ENCODE peak calls at places on chromosomes 6 and 20, in six cellular contexts. Y is fibroblast of lung; Z is CD4-positive, alpha-beta memory T cell; E is gastrocnemius medialis; J is SK-N-SH; H is cardiac muscle cell. T is an unnamed sample. For H3K36me3, the result is how much of the 10 kb centered on the place peaks cover.

GRCh38 chr6:21396313-21396712 is 197.2 kb upstream of the SOX4 start:
- DNase-seq in Y (peak), Z (no peak), E (no peak), J (no peak), H (peak), T (no peak)

GRCh38 chr6:149473080-149474052 is 11.4 kb downstream of the ZC3H12D start:
- DNase-seq in Y (peak), Z (peak), E (no peak), J (no peak), H (peak), T (no peak)

GRCh38 chr6:155527443-155527842 is 71.8 kb upstream of the NOX3 start:
- DNase-seq in Y (no peak), Z (no peak), E (no peak), J (no peak), H (no peak), T (no peak)

GRCh38 chr6:117346142-117346930 is 79.4 kb downstream of the ROS1 start:
- DNase-seq in Y (peak), Z (peak), E (no peak), J (peak), H (peak), T (no peak)

GRCh38 chr6:27940766-27941165 is 16.3 kb upstream of the OR2B6 start:
- DNase-seq in Y (no peak), Z (no peak), E (no peak), J (no peak), H (no peak), T (no peak)

GRCh38 chr6:6529275-6529674 is 59.2 kb upstream of the LY86 start:
- DNase-seq in Y (no peak), Z (no peak), E (no peak), J (no peak), H (no peak), T (no peak)

GRCh38 chr6:166525567-166525966 is 60.9 kb downstream of the RAMACL start:
- DNase-seq in Y (no peak), Z (no peak), E (no peak), J (no peak), H (no peak), T (no peak)

GRCh38 chr20:62590301-62591121 is 51.8 kb upstream of the SLCO4A1 start:
- DNase-seq in Y (peak), Z (no peak), E (no peak), J (no peak), H (peak), T (no peak)

GRCh38 chr6:135334169-135334568 is 153.1 kb downstream of the MYB start:
- DNase-seq in Y (peak), Z (no peak), E (no peak), J (no peak), H (peak), T (no peak)
- H3K36me3 ChIP-seq in Y (under half), Z (under half), E (under half), J (under half), H (under half), T (under half)

DNA sequence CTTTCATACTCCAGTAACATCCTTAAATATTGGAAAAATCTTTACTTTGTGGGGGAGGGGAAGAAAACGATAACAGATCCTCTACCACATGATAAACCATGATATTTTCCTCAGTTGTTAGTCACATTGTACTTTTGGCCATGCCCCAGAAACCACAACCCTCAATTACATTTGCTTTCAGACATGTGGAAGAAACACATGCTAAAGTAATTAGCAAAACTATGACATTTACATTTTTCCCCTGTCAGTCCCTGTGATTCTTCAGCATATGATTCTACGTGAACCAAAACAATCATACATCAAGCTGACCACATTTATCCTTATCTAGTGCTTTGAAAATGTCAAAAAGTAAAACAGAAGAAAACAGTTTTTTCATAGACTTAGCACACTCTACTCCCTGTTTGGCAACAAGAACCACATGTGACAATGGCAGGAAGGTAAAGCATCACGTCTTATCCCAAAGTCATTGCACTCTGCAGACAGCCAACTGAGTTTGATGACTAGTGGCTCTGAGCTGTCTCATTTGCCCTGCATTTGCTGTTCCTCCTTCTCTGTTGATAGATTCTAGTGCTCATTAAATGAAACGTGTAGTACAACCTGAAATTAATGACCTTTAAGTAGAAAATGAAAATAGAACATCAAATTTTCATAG is 505.8 kb upstream of the MARCKS start:
- DNase-seq in Y (peak), Z (no peak), E (no peak), J (no peak), H (peak), T (no peak)
- H3K27ac ChIP-seq in Y (peak), Z (no peak), E (no peak), J (peak), H (no peak), T (no peak)

GRCh38 chr6:43036712-43037111 is 15.3 kb downstream of the RRP36 start:
- DNase-seq in Y (no peak), Z (no peak), E (no peak), J (no peak), H (no peak), T (no peak)
- H3K36me3 ChIP-seq in Y (under half), Z (under half), E (under half), J (under half), H (under half), T (under half)

DNA sequence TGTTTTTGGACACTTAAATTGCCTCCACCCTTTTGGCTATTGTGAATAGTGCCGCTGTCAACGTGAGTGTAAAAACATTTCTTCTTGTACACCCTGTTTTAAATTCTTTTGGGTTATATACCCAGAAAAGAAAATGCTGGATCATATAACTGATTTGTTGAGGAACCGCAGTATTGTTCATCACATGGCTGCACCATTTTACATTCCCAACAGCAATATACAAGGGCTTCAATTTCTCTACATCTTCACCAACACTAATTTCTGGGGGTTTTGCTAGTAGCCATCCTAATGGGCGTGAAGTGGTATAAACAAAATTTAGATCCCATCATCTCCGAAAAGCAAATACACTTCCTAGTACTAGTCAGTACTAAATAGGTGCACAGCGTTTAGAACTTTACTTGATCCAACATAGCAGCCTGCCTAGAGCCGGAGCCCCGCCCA is 579 bp upstream of the BPHL start:
- DNase-seq in Y (no peak), Z (no peak), E (no peak), J (no peak), H (no peak), T (no peak)
- H3K27ac ChIP-seq in Y (peak), Z (peak), E (peak), J (peak), H (peak), T (peak)

DNA sequence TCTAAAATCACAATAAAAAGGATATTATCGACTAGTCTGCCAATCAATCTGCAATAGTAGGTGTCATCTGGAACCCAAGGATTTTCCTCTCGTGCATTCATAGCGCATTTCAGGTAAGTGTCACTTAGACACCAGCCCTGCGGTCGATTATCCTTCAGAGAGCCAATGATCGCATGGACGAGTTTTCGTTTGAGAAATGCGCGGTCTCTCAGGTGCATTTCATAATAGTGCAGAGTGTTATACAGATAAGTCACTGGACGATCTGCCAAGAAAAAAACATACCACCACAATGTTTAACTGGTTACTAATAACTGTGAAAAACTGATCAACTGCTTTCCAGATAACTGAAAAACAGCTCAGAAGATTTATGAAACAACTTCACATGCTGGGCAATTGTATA is 21.0 kb downstream of the ARG1 start:
- DNase-seq in Y (no peak), Z (no peak), E (no peak), J (no peak), H (no peak), T (no peak)
- H3K36me3 ChIP-seq in Y (under half), Z (half or more), E (half or more), J (half or more), H (half or more), T (half or more)

GRCh38 chr6:127201321-127201720 is 65.3 kb upstream of the RNF146 start:
- DNase-seq in Y (peak), Z (no peak), E (no peak), J (no peak), H (peak), T (no peak)
- H3K27ac ChIP-seq in Y (no peak), Z (no peak), E (no peak), J (peak), H (no peak), T (no peak)

GRCh38 chr6:32064706-32065105 is 26.5 kb downstream of the CYP21A2 start:
- DNase-seq in Y (no peak), Z (no peak), E (no peak), J (no peak), H (no peak), T (no peak)
- H3K36me3 ChIP-seq in Y (under half), Z (under half), E (under half), J (under half), H (under half), T (under half)

DNA sequence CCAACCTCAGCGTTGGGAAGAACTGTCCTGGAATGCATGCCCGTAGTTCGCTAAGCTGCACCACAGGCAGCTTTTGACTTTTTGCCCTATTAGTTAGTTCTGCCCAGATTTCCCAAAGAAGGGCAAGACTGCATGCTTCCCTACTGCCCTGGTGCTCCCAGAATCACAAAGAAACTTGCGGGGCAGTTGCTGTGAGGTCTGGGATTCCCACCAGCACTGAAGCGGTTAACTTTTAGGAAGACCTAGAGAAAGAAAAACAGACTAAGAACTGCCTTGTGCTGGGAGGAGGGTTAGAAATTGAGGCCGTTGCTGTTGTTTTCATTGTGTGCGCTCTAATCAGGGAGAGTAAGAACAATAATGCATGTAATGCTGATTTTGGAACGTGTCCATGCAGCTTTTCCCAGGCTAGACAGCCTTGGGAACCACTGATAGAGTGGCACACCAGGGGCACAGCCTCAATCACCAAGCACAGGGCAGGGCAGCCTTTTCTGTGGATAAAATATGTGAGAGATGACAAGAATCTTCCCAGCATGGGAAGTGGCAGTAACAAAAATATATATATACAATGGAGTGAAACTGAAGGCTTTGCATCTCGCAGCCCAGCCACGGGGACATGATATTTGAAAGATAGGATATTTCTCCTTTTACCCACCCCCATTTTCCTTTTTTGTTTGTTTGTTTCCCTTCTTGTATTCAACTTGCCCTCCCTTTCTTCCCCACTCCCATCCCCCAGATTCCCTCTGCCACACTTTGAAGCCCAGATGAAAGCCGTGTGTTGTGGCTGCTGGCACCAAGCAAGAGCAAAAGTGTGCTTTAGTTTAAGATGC is 137.6 kb upstream of the HEY2 start:
- DNase-seq in Y (peak), Z (no peak), E (no peak), J (no peak), H (peak), T (no peak)
- H3K27ac ChIP-seq in Y (no peak), Z (no peak), E (no peak), J (no peak), H (peak), T (no peak)

GRCh38 chr6:150900049-150900448 is 34.5 kb downstream of the MTHFD1L start:
- DNase-seq in Y (peak), Z (no peak), E (no peak), J (no peak), H (no peak), T (no peak)

GRCh38 chr6:150897400-150897943 is 32.0 kb downstream of the MTHFD1L start:
- DNase-seq in Y (peak), Z (no peak), E (no peak), J (no peak), H (no peak), T (no peak)

GRCh38 chr6:150899231-150899630 is 33.7 kb downstream of the MTHFD1L start:
- DNase-seq in Y (peak), Z (no peak), E (no peak), J (no peak), H (no peak), T (no peak)

GRCh38 chr6:150895898-150896632 is 30.6 kb downstream of the MTHFD1L start:
- DNase-seq in Y (no peak), Z (no peak), E (no peak), J (no peak), H (no peak), T (no peak)

DNA sequence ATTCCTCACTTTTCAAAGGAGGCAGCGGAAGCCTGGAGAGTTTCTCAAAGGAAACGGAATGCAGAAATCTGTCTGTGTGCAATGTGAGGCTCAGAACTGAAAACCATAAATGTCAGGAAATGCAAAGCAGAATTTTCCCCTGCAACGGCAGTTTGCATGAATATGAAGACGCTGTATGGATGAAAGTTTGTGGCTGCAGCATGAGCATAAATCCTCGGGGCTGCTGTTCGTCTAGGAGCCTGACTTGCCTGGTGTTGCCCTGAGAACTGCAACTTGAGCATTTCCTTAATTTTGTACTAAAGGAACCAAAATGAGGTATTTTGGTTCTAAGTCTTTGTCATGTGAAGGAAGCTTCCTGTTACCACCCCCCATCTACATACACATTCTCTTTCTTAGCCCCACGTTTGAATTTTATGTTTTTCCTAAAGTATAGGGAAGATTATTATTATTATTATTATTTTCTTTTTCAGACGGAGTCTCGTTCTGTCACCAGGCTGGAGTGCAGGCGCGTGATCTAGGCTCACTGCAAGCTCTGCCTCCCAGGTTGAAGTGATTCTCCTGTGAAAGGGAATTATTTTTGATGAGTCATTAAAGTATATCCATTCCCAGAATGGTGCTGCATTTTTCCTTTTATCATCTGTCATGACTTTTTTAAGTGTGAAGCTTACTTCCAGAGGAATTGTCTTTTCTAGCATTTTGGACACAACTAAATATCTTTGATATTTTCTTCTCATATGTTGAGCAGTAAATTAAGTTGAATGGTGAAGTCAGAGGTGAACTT is 33.1 kb downstream of the MTHFD1L start:
- DNase-seq in Y (peak), Z (no peak), E (no peak), J (no peak), H (no peak), T (no peak)
- H3K36me3 ChIP-seq in Y (under half), Z (under half), E (under half), J (under half), H (under half), T (under half)

T was measured in tibial nerve.